ENCODE peak calls at places on chromosomes 5 and 9, in four cellular contexts. One of them, this sample, is unnamed. For H3K36me3, the result is how much of the 10 kb centered on the place peaks cover.

GRCh38 chr9:33416996-33417395 is 14.6 kb upstream of the AQP7 start:
- DNase-seq in stomach: no peak
- DNase-seq in transverse colon: no peak
- DNase-seq in endothelial cell of umbilical vein: no peak
- DNase-seq in this sample: no peak

GRCh38 chr9:27800159-27800558 is 226.9 kb upstream of the C9orf72 start:
- DNase-seq in stomach: no peak
- DNase-seq in transverse colon: no peak
- DNase-seq in endothelial cell of umbilical vein: no peak
- DNase-seq in this sample: no peak

GRCh38 chr5:91598216-91598615 is 215.1 kb upstream of the ARRDC3 start:
- DNase-seq in stomach: no peak
- DNase-seq in transverse colon: no peak
- DNase-seq in endothelial cell of umbilical vein: no peak
- DNase-seq in this sample: no peak

GRCh38 chr9:137311971-137312851 is 10.1 kb upstream of the NRARP start:
- DNase-seq in stomach: no peak
- DNase-seq in transverse colon: peak
- DNase-seq in endothelial cell of umbilical vein: no peak
- DNase-seq in this sample: peak

GRCh38 chr5:140469259-140469658 is 67.6 kb downstream of the ANKHD1 start:
- DNase-seq in stomach: no peak
- DNase-seq in transverse colon: no peak
- DNase-seq in endothelial cell of umbilical vein: no peak
- DNase-seq in this sample: no peak

GRCh38 chr5:12095808-12096281 is 191.6 kb upstream of the CTNND2 start:
- DNase-seq in stomach: no peak
- DNase-seq in transverse colon: no peak
- DNase-seq in endothelial cell of umbilical vein: no peak
- DNase-seq in this sample: no peak

GRCh38 chr5:108642170-108642906 is 105.4 kb upstream of the FER start:
- DNase-seq in stomach: peak
- DNase-seq in transverse colon: peak
- DNase-seq in endothelial cell of umbilical vein: peak
- DNase-seq in this sample: no peak

GRCh38 chr5:173093597-173093996 is 37.4 kb downstream of the CREBRF start:
- DNase-seq in stomach: no peak
- DNase-seq in transverse colon: peak
- DNase-seq in endothelial cell of umbilical vein: no peak
- DNase-seq in this sample: no peak

GRCh38 chr9:96048116-96048953 is 172.8 kb downstream of the ERCC6L2 start:
- DNase-seq in stomach: peak
- DNase-seq in transverse colon: no peak
- DNase-seq in endothelial cell of umbilical vein: peak
- DNase-seq in this sample: peak

GRCh38 chr5:181203842-181204560 is 995 bp downstream of the TRIM7 start:
- DNase-seq in stomach: no peak
- DNase-seq in transverse colon: no peak
- DNase-seq in endothelial cell of umbilical vein: no peak
- DNase-seq in this sample: no peak

GRCh38 chr5:127871448-127872153 is 168.4 kb downstream of the CCDC192 start:
- DNase-seq in stomach: no peak
- DNase-seq in transverse colon: no peak
- DNase-seq in endothelial cell of umbilical vein: peak
- DNase-seq in this sample: no peak

GRCh38 chr9:111039203-111039907 is 1.1 kb upstream of the LPAR1 start:
- DNase-seq in stomach: peak
- DNase-seq in transverse colon: peak
- DNase-seq in endothelial cell of umbilical vein: no peak
- DNase-seq in this sample: peak

GRCh38 chr9:87122947-87123685 is 175.8 kb upstream of the GAS1 start:
- DNase-seq in stomach: no peak
- DNase-seq in transverse colon: no peak
- DNase-seq in endothelial cell of umbilical vein: peak
- DNase-seq in this sample: no peak

GRCh38 chr9:131503626-131504465 is 1.1 kb downstream of the POMT1 start:
- DNase-seq in stomach: no peak
- DNase-seq in transverse colon: peak
- DNase-seq in endothelial cell of umbilical vein: peak
- DNase-seq in this sample: no peak

GRCh38 chr9:131499254-131499653 is 3.5 kb upstream of the POMT1 start:
- DNase-seq in stomach: no peak
- DNase-seq in transverse colon: no peak
- DNase-seq in endothelial cell of umbilical vein: no peak
- DNase-seq in this sample: no peak

GRCh38 chr9:131500377-131500776 is 2.3 kb upstream of the POMT1 start:
- DNase-seq in stomach: no peak
- DNase-seq in transverse colon: peak
- DNase-seq in endothelial cell of umbilical vein: no peak
- DNase-seq in this sample: no peak

GRCh38 chr9:131502781-131503625 is at the start of gene POMT1:
- DNase-seq in stomach: peak
- DNase-seq in transverse colon: peak
- DNase-seq in endothelial cell of umbilical vein: peak
- DNase-seq in this sample: peak

DNA sequence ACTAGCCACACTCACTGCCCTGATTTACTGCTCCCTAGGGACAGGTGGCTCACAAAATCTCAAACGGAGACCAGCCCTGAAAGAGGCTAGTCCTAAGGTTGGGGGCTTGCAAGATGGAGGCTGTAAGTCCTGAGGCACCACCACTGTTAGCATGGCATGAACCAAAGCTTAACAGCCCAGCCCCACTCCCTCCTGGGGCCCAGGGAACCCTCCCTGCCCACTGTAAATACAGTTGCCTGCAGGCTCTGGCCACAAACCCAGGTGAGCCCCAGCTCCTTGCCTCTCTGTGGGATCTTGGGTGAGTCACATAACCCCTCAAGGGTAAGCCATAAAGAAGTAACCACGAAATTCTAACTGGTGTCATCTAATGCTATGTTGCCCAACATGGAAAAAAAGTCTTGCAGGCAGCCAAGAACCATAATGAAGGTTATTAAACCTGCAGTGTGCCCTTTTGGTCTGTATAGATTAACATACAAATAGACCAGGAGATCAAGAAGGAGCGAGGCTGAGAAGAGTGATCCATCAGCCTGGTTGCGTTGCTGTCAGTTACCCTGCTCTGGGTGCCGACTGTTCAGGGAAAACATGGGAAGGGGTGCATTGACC is 1.7 kb upstream of the POMT1 start:
- DNase-seq in stomach: no peak
- DNase-seq in transverse colon: no peak
- DNase-seq in endothelial cell of umbilical vein: peak
- DNase-seq in this sample: no peak
- TF ChIP-seq POLR2AphosphoS5 in stomach: no peak
- TF ChIP-seq POLR2AphosphoS5 in transverse colon: no peak
- TF ChIP-seq POLR2AphosphoS5 in endothelial cell of umbilical vein: no peak
- TF ChIP-seq POLR2AphosphoS5 in this sample: no peak

GRCh38 chr5:10528827-10529226 is 35.0 kb upstream of the ANKRD33B start:
- DNase-seq in stomach: no peak
- DNase-seq in transverse colon: no peak
- DNase-seq in endothelial cell of umbilical vein: no peak
- DNase-seq in this sample: no peak

GRCh38 chr5:10524376-10525123 is 39.3 kb upstream of the ANKRD33B start:
- DNase-seq in stomach: no peak
- DNase-seq in transverse colon: no peak
- DNase-seq in endothelial cell of umbilical vein: no peak
- DNase-seq in this sample: no peak

GRCh38 chr5:10525124-10525495 is 38.8 kb upstream of the ANKRD33B start:
- DNase-seq in stomach: no peak
- DNase-seq in transverse colon: no peak
- DNase-seq in endothelial cell of umbilical vein: no peak
- DNase-seq in this sample: no peak

GRCh38 chr5:10528056-10528816 is 35.6 kb upstream of the ANKRD33B start:
- DNase-seq in stomach: no peak
- DNase-seq in transverse colon: no peak
- DNase-seq in endothelial cell of umbilical vein: no peak
- DNase-seq in this sample: no peak

GRCh38 chr5:10527281-10527950 is 36.5 kb upstream of the ANKRD33B start:
- DNase-seq in stomach: no peak
- DNase-seq in transverse colon: no peak
- DNase-seq in endothelial cell of umbilical vein: no peak
- DNase-seq in this sample: no peak
- H3K27ac ChIP-seq in stomach: no peak
- H3K27ac ChIP-seq in transverse colon: no peak
- H3K27ac ChIP-seq in endothelial cell of umbilical vein: no peak
- H3K27ac ChIP-seq in this sample: no peak

DNA sequence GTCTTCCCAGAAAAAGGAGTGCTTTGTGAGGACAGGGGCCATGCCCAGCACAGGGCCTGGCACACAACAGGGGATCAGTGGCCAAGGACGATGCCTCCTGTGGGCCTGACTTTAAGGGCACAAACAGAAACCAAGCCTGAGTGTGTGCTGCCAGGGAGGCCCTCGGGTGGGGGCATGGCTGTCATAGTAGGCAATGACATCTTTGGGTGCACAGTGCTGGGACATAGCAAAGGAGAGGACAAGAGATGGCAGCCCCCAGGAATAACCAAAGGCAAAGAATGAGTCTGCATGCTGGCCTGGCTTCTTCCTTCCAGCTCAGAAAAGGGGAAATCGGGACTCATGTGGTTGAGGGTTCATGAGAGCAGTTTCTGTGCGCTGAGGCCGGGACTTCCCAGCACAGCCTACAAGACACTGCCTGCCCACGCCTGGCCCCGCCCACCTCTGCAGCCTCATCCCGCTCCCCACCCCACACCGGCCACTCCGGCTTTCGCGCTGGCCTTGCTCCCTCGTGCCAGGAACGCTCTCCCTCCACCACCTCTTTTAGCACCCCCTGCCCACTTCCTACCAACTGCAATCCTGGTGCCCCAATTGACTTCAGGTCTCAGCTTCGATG is 13.8 kb upstream of the LHX2 start:
- DNase-seq in stomach: no peak
- DNase-seq in transverse colon: peak
- DNase-seq in endothelial cell of umbilical vein: no peak
- DNase-seq in this sample: peak
- H3K36me3 ChIP-seq in stomach: under half
- H3K36me3 ChIP-seq in transverse colon: under half
- H3K36me3 ChIP-seq in endothelial cell of umbilical vein: under half
- H3K36me3 ChIP-seq in this sample: under half

DNA sequence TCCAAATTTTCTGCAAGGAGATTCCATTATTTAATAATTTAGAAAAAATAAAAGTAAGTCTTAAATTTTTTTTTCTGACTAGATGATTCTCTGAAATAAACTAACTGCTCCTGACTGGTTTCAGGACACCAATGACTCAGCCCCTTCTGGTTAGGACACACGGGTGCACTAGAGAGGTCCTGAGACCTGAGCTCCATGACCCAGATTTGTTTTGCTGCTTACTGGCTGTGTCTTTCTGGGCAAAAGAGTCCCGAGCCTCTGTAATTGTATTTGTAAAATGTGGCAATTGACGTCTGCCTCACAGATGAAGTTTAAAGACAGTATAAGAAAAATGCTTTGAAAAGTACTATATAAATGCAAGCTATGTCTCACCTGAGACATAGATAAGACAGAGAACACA is 89.1 kb downstream of the SLC24A2 start:
- DNase-seq in stomach: no peak
- DNase-seq in transverse colon: no peak
- DNase-seq in endothelial cell of umbilical vein: no peak
- DNase-seq in this sample: no peak
- TF ChIP-seq POLR2AphosphoS5 in stomach: no peak
- TF ChIP-seq POLR2AphosphoS5 in transverse colon: no peak
- TF ChIP-seq POLR2AphosphoS5 in endothelial cell of umbilical vein: no peak
- TF ChIP-seq POLR2AphosphoS5 in this sample: no peak